ENCODE peak calls at places on chromosome 19, in seven cellular contexts. One of them, this sample, is unnamed.

GRCh38 chr19:4206818-4207484 is 22.4 kb upstream of the EBI3 start:
- DNase-seq in K562: no peak
- DNase-seq in AG10803: peak; percentile 38
- DNase-seq in heart right ventricle: no peak
- DNase-seq in IMR-90: peak; percentile 54
- DNase-seq in cardiac muscle cell: peak; percentile 30
- DNase-seq in epithelial cell of proximal tubule: no peak
- DNase-seq in this sample: peak; percentile 64

GRCh38 chr19:34508540-34508939 is 27.0 kb downstream of the WTIP start:
- DNase-seq in K562: peak; percentile 49
- DNase-seq in AG10803: no peak
- DNase-seq in heart right ventricle: no peak
- DNase-seq in IMR-90: no peak
- DNase-seq in cardiac muscle cell: no peak
- DNase-seq in epithelial cell of proximal tubule: no peak
- DNase-seq in this sample: no peak

GRCh38 chr19:13093407-13094284 is 9.0 kb downstream of the LYL1 start:
- DNase-seq in K562: peak; percentile 83
- DNase-seq in AG10803: peak; percentile 83
- DNase-seq in heart right ventricle: peak; percentile 83
- DNase-seq in IMR-90: peak; percentile 78
- DNase-seq in cardiac muscle cell: peak; percentile 90
- DNase-seq in epithelial cell of proximal tubule: no peak
- DNase-seq in this sample: peak; percentile 67

GRCh38 chr19:54523403-54523802 is 20.8 kb downstream of the LAIR2 start:
- DNase-seq in K562: no peak
- DNase-seq in AG10803: peak; percentile 4
- DNase-seq in heart right ventricle: no peak
- DNase-seq in IMR-90: peak; percentile 39
- DNase-seq in cardiac muscle cell: peak; percentile 2
- DNase-seq in epithelial cell of proximal tubule: no peak
- DNase-seq in this sample: peak; percentile 27

GRCh38 chr19:36973844-36974195 is 57.7 kb downstream of the ZNF568 start:
- DNase-seq in K562: no peak
- DNase-seq in AG10803: no peak
- DNase-seq in heart right ventricle: no peak
- DNase-seq in IMR-90: no peak
- DNase-seq in cardiac muscle cell: no peak
- DNase-seq in epithelial cell of proximal tubule: no peak
- DNase-seq in this sample: no peak

GRCh38 chr19:4399871-4400768 is at the start of gene SH3GL1:
- DNase-seq in K562: peak; percentile 80
- DNase-seq in AG10803: peak; percentile 87
- DNase-seq in heart right ventricle: peak; percentile 91
- DNase-seq in IMR-90: peak; percentile 88
- DNase-seq in cardiac muscle cell: peak; percentile 96
- DNase-seq in epithelial cell of proximal tubule: no peak
- DNase-seq in this sample: peak; percentile 96

GRCh38 chr19:12064266-12065099 is at the start of gene ZNF844:
- DNase-seq in K562: peak; percentile 80
- DNase-seq in AG10803: peak; percentile 90
- DNase-seq in heart right ventricle: peak; percentile 98
- DNase-seq in IMR-90: peak; percentile 81
- DNase-seq in cardiac muscle cell: peak; percentile 94
- DNase-seq in epithelial cell of proximal tubule: no peak
- DNase-seq in this sample: peak; percentile 90

GRCh38 chr19:10936661-10937084 is 8.1 kb downstream of the TIMM29 start:
- DNase-seq in K562: peak; percentile 70
- DNase-seq in AG10803: peak; percentile 80
- DNase-seq in heart right ventricle: peak; percentile 61
- DNase-seq in IMR-90: peak; percentile 81
- DNase-seq in cardiac muscle cell: peak; percentile 87
- DNase-seq in epithelial cell of proximal tubule: peak; percentile 40
- DNase-seq in this sample: peak; percentile 84

GRCh38 chr19:2693492-2693891 is 9.0 kb downstream of the GNG7 start:
- DNase-seq in K562: no peak
- DNase-seq in AG10803: no peak
- DNase-seq in heart right ventricle: no peak
- DNase-seq in IMR-90: no peak
- DNase-seq in cardiac muscle cell: no peak
- DNase-seq in epithelial cell of proximal tubule: no peak
- DNase-seq in this sample: no peak

GRCh38 chr19:628168-628567 is 5.2 kb downstream of the POLRMT start:
- DNase-seq in K562: no peak
- DNase-seq in AG10803: no peak
- DNase-seq in heart right ventricle: no peak
- DNase-seq in IMR-90: no peak
- DNase-seq in cardiac muscle cell: no peak
- DNase-seq in epithelial cell of proximal tubule: no peak
- DNase-seq in this sample: no peak

GRCh38 chr19:13774217-13775191 is at the start of gene C19orf53:
- DNase-seq in K562: peak; percentile 97
- DNase-seq in AG10803: peak; percentile 89
- DNase-seq in heart right ventricle: peak; percentile 93
- DNase-seq in IMR-90: peak; percentile 94
- DNase-seq in cardiac muscle cell: peak; percentile 94
- DNase-seq in epithelial cell of proximal tubule: no peak
- DNase-seq in this sample: peak; percentile 97

GRCh38 chr19:1401889-1402217 is 511 bp upstream of the GAMT start:
- DNase-seq in K562: no peak
- DNase-seq in AG10803: no peak
- DNase-seq in heart right ventricle: no peak
- DNase-seq in IMR-90: no peak
- DNase-seq in cardiac muscle cell: no peak
- DNase-seq in epithelial cell of proximal tubule: no peak
- DNase-seq in this sample: no peak

GRCh38 chr19:18421371-18421959 is 2.3 kb downstream of the SSBP4 start:
- DNase-seq in K562: no peak
- DNase-seq in AG10803: no peak
- DNase-seq in heart right ventricle: no peak
- DNase-seq in IMR-90: no peak
- DNase-seq in cardiac muscle cell: no peak
- DNase-seq in epithelial cell of proximal tubule: no peak
- DNase-seq in this sample: no peak

GRCh38 chr19:55667511-55667910 is 7.5 kb upstream of the EPN1 start:
- DNase-seq in K562: no peak
- DNase-seq in AG10803: no peak
- DNase-seq in heart right ventricle: no peak
- DNase-seq in IMR-90: no peak
- DNase-seq in cardiac muscle cell: no peak
- DNase-seq in epithelial cell of proximal tubule: no peak
- DNase-seq in this sample: no peak

GRCh38 chr19:858868-859843 is at the start of gene CFD:
- DNase-seq in K562: no peak
- DNase-seq in AG10803: no peak
- DNase-seq in heart right ventricle: no peak
- DNase-seq in IMR-90: no peak
- DNase-seq in cardiac muscle cell: no peak
- DNase-seq in epithelial cell of proximal tubule: no peak
- DNase-seq in this sample: no peak

GRCh38 chr19:3409346-3410064 is 43.1 kb downstream of the NFIC start:
- DNase-seq in K562: no peak
- DNase-seq in AG10803: peak; percentile 21
- DNase-seq in heart right ventricle: peak; percentile 71
- DNase-seq in IMR-90: no peak
- DNase-seq in cardiac muscle cell: no peak
- DNase-seq in epithelial cell of proximal tubule: no peak
- DNase-seq in this sample: no peak

GRCh38 chr19:2394054-2394668 is 33.2 kb downstream of the TIMM13 start:
- DNase-seq in K562: no peak
- DNase-seq in AG10803: no peak
- DNase-seq in heart right ventricle: no peak
- DNase-seq in IMR-90: no peak
- DNase-seq in cardiac muscle cell: no peak
- DNase-seq in epithelial cell of proximal tubule: no peak
- DNase-seq in this sample: no peak

GRCh38 chr19:55777528-55777927 is 8.6 kb downstream of the RFPL4AL1 start:
- DNase-seq in K562: peak; percentile 39
- DNase-seq in AG10803: no peak
- DNase-seq in heart right ventricle: no peak
- DNase-seq in IMR-90: no peak
- DNase-seq in cardiac muscle cell: no peak
- DNase-seq in epithelial cell of proximal tubule: no peak
- DNase-seq in this sample: no peak

GRCh38 chr19:39325778-39326680 is 5.4 kb upstream of the LRFN1 start:
- DNase-seq in K562: peak; percentile 82
- DNase-seq in AG10803: peak; percentile 17
- DNase-seq in heart right ventricle: no peak
- DNase-seq in IMR-90: peak; percentile 7
- DNase-seq in cardiac muscle cell: no peak
- DNase-seq in epithelial cell of proximal tubule: no peak
- DNase-seq in this sample: no peak

DNA sequence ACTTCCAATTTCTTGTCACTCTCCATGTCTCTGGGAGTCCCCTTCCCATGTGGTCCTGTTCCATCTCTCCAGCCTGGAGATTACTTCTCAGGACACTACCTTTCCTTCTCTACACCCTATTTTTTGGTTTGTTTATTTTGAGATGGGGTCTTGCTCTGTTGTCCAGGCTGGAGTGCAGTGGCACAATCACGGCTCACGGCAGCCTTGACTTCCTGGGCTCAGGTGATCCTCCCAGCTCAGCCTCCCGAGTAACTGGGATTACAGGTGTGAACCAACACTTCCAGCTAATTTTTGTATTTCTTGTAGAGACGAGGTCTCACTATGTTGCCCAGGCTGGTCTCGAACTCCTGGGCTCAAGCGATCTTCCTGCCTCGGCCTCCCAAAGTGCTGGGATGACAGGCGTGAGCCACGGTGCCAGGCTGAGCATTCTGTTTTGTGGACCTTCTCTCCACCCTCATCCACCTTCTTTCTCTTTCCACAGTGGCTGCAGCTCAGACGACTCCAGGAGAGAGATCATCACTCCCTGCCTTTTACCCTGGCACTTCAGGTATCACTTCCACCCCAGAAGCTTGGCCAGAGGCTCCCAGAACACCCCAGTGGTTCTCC is 644 bp downstream of the HCST start:
- DNase-seq in K562: no peak
- DNase-seq in AG10803: no peak
- DNase-seq in heart right ventricle: no peak
- DNase-seq in IMR-90: no peak
- DNase-seq in cardiac muscle cell: no peak
- DNase-seq in epithelial cell of proximal tubule: no peak
- DNase-seq in this sample: no peak
- H3K4me3 ChIP-seq in K562: peak overlapping the region; percentile 36
- H3K4me3 ChIP-seq in AG10803: peak overlapping the region; percentile 20
- H3K4me3 ChIP-seq in heart right ventricle: peak overlapping the region; percentile 7
- H3K4me3 ChIP-seq in IMR-90: no peak overlapping the region
- H3K4me3 ChIP-seq in cardiac muscle cell: no peak overlapping the region
- H3K4me3 ChIP-seq in epithelial cell of proximal tubule: peak overlapping the region; percentile 39
- H3K4me3 ChIP-seq in this sample: peak overlapping the region; percentile 31

DNA sequence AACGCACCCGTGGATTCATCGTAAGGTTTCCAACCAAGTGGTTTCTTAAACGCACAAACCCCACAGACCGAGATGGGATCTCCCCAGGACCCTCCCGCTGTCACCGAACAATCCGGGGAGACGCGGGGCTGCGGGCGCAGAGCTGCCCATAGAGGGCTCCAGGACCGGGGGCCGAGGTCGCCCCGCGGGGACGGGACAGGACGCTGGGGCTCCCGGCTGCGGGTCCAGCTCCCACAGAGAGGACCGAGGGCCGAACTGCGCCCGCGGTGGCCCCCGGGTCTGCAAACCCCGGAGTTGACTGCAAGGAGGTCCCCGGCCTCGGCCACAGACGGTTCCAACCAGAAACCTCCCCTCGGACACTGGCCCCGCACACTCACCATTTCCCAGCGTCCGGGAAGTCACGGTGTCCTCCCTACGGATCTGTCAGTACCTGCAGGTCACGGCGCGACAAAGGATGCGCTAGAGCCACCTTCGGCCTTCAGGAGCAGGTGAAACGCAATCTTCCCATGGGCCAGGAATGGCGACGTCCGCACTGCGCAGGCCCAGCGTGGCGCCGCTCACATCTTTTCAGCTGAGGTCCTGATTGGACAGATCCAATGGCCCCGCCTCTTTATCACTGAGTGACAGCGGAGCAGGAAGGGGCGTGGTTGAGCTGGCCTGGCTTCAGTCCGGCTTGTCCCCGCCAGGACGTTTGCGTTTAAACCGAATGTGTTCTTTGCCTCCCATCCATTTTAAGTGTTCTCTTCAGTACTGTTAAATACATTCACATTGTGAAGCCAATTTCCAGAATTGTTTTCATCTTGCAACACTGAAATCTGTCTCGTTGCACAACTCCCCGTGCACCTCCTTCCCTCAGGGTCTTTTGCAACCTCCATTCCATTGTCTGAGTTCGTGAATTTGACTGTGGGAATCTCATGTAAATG is at the start of gene ZNF14:
- DNase-seq in K562: peak; percentile 99
- DNase-seq in AG10803: peak; percentile 89
- DNase-seq in heart right ventricle: peak; percentile 96
- DNase-seq in IMR-90: peak; percentile 90
- DNase-seq in cardiac muscle cell: peak; percentile 95
- DNase-seq in epithelial cell of proximal tubule: peak; percentile 73
- DNase-seq in this sample: peak; percentile 88
- TF ChIP-seq CTCF in K562: no peak
- TF ChIP-seq CTCF in AG10803: peak; percentile 8
- TF ChIP-seq CTCF in heart right ventricle: peak; percentile 33
- TF ChIP-seq CTCF in IMR-90: peak; percentile 6
- TF ChIP-seq CTCF in cardiac muscle cell: peak; percentile 33
- TF ChIP-seq CTCF in epithelial cell of proximal tubule: peak; percentile 28
- TF ChIP-seq CTCF in this sample: peak; percentile 21

DNA sequence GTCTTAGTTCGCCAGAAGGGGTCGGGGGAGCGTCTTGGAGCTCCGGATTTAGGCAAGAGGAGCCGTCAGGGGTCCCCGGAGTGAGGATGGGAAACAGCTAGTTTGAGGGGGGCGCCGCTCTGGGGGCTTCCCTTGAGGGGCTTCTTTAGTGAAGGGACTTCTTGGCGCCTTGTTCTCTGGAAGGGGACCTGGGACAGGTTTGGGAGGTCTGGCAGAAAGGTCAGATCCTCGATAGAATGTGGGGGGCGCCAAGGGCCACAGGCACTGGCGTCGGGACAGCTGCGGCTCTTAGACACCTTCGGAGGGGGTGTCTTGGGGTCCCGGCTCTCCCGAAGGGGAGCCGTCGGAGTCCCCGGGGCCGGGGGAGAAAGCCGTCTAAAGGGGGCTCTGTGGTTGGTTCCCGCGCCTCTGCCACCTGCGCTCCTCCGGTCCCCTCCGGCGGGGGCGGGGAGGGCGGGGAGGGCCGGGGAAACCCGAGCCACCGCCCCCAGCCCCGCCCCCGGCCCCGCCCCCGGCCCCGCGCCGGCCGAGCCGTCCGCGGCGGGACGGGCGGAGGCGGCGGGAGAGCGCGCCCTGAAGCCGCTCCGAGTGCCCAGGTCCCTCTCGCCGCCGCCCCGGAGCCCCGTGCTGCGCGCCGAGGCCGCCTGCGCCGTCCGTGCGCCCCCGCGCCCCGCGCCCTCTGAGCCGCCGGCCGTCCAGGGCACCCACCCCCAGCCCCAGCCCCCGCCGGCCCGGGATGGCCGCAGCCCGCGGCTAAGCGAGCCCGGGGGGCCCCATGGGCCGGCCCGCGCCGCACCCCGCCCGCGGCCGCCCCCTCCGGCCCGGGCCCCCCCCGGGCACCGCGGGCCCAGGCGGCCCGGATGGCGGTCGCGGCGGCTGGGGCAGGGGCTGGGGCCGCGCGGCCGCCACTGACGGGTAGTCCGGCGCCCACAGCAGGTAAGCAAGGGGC is at the start of gene NRTN:
- DNase-seq in K562: peak; percentile 85
- DNase-seq in AG10803: no peak
- DNase-seq in heart right ventricle: no peak
- DNase-seq in IMR-90: no peak
- DNase-seq in cardiac muscle cell: no peak
- DNase-seq in epithelial cell of proximal tubule: no peak
- DNase-seq in this sample: no peak
- H3K4me3 ChIP-seq in K562: peak within 1 kb of the TSS; percentile 33
- H3K4me3 ChIP-seq in AG10803: no peak within 1 kb of the TSS
- H3K4me3 ChIP-seq in heart right ventricle: peak within 1 kb of the TSS; percentile 54
- H3K4me3 ChIP-seq in IMR-90: peak within 1 kb of the TSS; percentile 32
- H3K4me3 ChIP-seq in cardiac muscle cell: peak within 1 kb of the TSS; percentile 53
- H3K4me3 ChIP-seq in epithelial cell of proximal tubule: peak within 1 kb of the TSS; percentile 44
- H3K4me3 ChIP-seq in this sample: peak within 1 kb of the TSS; percentile 31

GRCh38 chr19:23776507-23777205 is 18.0 kb upstream of the ZNF681 start:
- DNase-seq in K562: no peak
- DNase-seq in AG10803: no peak
- DNase-seq in heart right ventricle: no peak
- DNase-seq in IMR-90: no peak
- DNase-seq in cardiac muscle cell: no peak
- DNase-seq in epithelial cell of proximal tubule: no peak
- DNase-seq in this sample: no peak
- TF ChIP-seq CTCF in K562: no peak
- TF ChIP-seq CTCF in AG10803: no peak
- TF ChIP-seq CTCF in heart right ventricle: no peak
- TF ChIP-seq CTCF in IMR-90: no peak
- TF ChIP-seq CTCF in cardiac muscle cell: no peak
- TF ChIP-seq CTCF in epithelial cell of proximal tubule: no peak
- TF ChIP-seq CTCF in this sample: no peak